ENCODE peak calls at places on chromosomes 7 and 10, in four cellular contexts. M, L, U and G are unnamed samples.

GRCh38 chr7:105304040-105304895 is 84.5 kb downstream of the SRPK2 start:
- DNase-seq in M (peak; percentile 74), L (no peak), U (no peak), G (no peak)

GRCh38 chr7:149027560-149028345 is 552 bp downstream of the PDIA4 start:
- DNase-seq in M (peak; percentile 27), L (no peak), U (no peak), G (no peak)

GRCh38 chr10:132429281-132430230 is 32.6 kb downstream of the PWWP2B start:
- DNase-seq in M (no peak), L (no peak), U (no peak), G (no peak)

GRCh38 chr7:24821045-24821853 is 64.0 kb upstream of the GSDME start:
- DNase-seq in M (peak; percentile 95), L (peak; percentile 79), U (no peak), G (peak; percentile 74)

GRCh38 chr7:131943211-131943610 is 386.8 kb upstream of the PODXL start:
- DNase-seq in M (no peak), L (no peak), U (no peak), G (no peak)

GRCh38 chr10:29757551-29758297 is 123.0 kb upstream of the SVIL start:
- DNase-seq in M (peak; percentile 33), L (no peak), U (no peak), G (no peak)

GRCh38 chr7:102165136-102165535 is 121.5 kb upstream of the SH2B2 start:
- DNase-seq in M (peak; percentile 51), L (no peak), U (no peak), G (no peak)

GRCh38 chr10:98349508-98349922 is 65.5 kb downstream of the PYROXD2 start:
- DNase-seq in M (peak; percentile 100), L (no peak), U (no peak), G (no peak)

GRCh38 chr10:18400911-18401260 is 250.5 kb downstream of the NSUN6 start:
- DNase-seq in M (no peak), L (no peak), U (peak; percentile 59), G (no peak)

GRCh38 chr7:91784469-91784868 is 96.0 kb downstream of the MTERF1 start:
- DNase-seq in M (peak; percentile 79), L (no peak), U (no peak), G (no peak)

GRCh38 chr7:158958618-158959017 is 102.3 kb downstream of the DYNC2I1 start:
- DNase-seq in M (no peak), L (no peak), U (no peak), G (no peak)

GRCh38 chr10:934746-935406 is 3.4 kb upstream of the LARP4B start:
- DNase-seq in M (no peak), L (no peak), U (no peak), G (no peak)

GRCh38 chr10:68469838-68470237 is 1.9 kb downstream of the DNA2 start:
- DNase-seq in M (no peak), L (no peak), U (no peak), G (no peak)

GRCh38 chr10:68471586-68472408 is at the start of gene DNA2:
- DNase-seq in M (peak; percentile 65), L (peak; percentile 68), U (peak; percentile 92), G (peak; percentile 53)

GRCh38 chr10:68471063-68471585 is 649 bp downstream of the DNA2 start:
- DNase-seq in M (no peak), L (peak; percentile 4), U (peak; percentile 1), G (no peak)

GRCh38 chr10:68474021-68474420 is 2.2 kb upstream of the DNA2 start:
- DNase-seq in M (peak; percentile 9), L (no peak), U (no peak), G (no peak)

GRCh38 chr10:68470300-68470699 is 1.5 kb downstream of the DNA2 start:
- DNase-seq in M (no peak), L (no peak), U (no peak), G (no peak)
- H3K4me3 ChIP-seq in M (peak overlapping the region; percentile 80), L (peak overlapping the region; percentile 83), U (peak overlapping the region; percentile 89), G (no peak overlapping the region)

GRCh38 chr7:139453673-139454321 is 29.7 kb downstream of the KLRG2 start:
- DNase-seq in M (no peak), L (no peak), U (no peak), G (no peak)
- H3K4me3 ChIP-seq in M (no peak overlapping the region), L (no peak overlapping the region), U (no peak overlapping the region), G (no peak overlapping the region)

GRCh38 chr10:73646598-73647041 is 5.3 kb upstream of the MYOZ1 start:
- DNase-seq in M (no peak), L (no peak), U (no peak), G (no peak)
- H3K4me3 ChIP-seq in M (no peak overlapping the region), L (no peak overlapping the region), U (peak overlapping the region; percentile 68), G (no peak overlapping the region)

GRCh38 chr7:23474098-23474828 is 4.0 kb upstream of the IGF2BP3 start:
- DNase-seq in M (peak; percentile 96), L (peak; percentile 48), U (peak; percentile 99), G (no peak)

GRCh38 chr7:23477170-23477525 is 6.9 kb upstream of the IGF2BP3 start:
- DNase-seq in M (no peak), L (no peak), U (no peak), G (no peak)

GRCh38 chr7:23474829-23475578 is 4.7 kb upstream of the IGF2BP3 start:
- DNase-seq in M (peak; percentile 48), L (peak; percentile 25), U (no peak), G (no peak)

GRCh38 chr7:23476286-23477169 is 6.2 kb upstream of the IGF2BP3 start:
- DNase-seq in M (no peak), L (no peak), U (no peak), G (no peak)

DNA sequence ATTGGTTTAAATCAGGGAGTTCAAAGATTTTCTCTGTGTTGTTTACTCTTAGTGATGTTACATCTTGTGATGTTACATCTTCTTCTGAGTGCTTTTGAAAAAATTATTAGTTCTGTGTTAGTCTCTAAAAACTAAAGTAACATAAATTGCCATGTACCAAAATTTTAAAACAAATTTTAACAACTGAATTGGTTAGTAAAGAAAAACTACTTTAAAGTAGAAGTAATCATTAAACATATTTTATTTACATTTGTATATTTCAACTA is 5.2 kb upstream of the IGF2BP3 start:
- DNase-seq in M (no peak), L (no peak), U (no peak), G (no peak)
- H3K4me3 ChIP-seq in M (no peak overlapping the region), L (no peak overlapping the region), U (peak overlapping the region; percentile 94), G (no peak overlapping the region)

GRCh38 chr10:127534074-127534473 is 15.0 kb upstream of the NPS start:
- DNase-seq in M (no peak), L (no peak), U (no peak), G (no peak)
- H3K4me3 ChIP-seq in M (no peak overlapping the region), L (no peak overlapping the region), U (no peak overlapping the region), G (no peak overlapping the region)